ENCODE peak calls at places on chromosome 6, in six cellular contexts. Q is fibroblast of pulmonary artery; U is upper lobe of right lung; S is MM.1S; L is CD8-positive, alpha-beta memory T cell; A is cardiac muscle cell. D is an unnamed sample.

GRCh38 chr6:131655951-131656350 is 18.8 kb downstream of the ENPP3 start:
- DNase-seq in Q (no peak), U (no peak), S (no peak), L (no peak), A (no peak), D (no peak)

GRCh38 chr6:109739671-109740070 is 48.6 kb downstream of the FIG4 start:
- DNase-seq in Q (no peak), U (no peak), S (no peak), L (no peak), A (no peak), D (no peak)

GRCh38 chr6:156061465-156061864 is 605.8 kb upstream of the NOX3 start:
- DNase-seq in Q (no peak), U (no peak), S (no peak), L (no peak), A (no peak), D (no peak)

GRCh38 chr6:81634155-81634880 is 118.2 kb downstream of the TENT5A start:
- DNase-seq in Q (no peak), U (no peak), S (no peak), L (no peak), A (no peak), D (no peak)

GRCh38 chr6:113927001-113927400 is 43.9 kb downstream of the HDAC2 start:
- DNase-seq in Q (no peak), U (no peak), S (no peak), L (no peak), A (no peak), D (no peak)

GRCh38 chr6:167699141-167700036 is 127.3 kb upstream of the AFDN start:
- DNase-seq in Q (peak; percentile 76), U (peak; percentile 85), S (no peak), L (peak; percentile 21), A (peak; percentile 71), D (peak; percentile 24)

GRCh38 chr6:12718025-12718424 is 1.5 kb downstream of the PHACTR1 start:
- DNase-seq in Q (peak; percentile 55), U (no peak), S (no peak), L (no peak), A (peak; percentile 62), D (no peak)

GRCh38 chr6:51060262-51060762 is 241.6 kb downstream of the TFAP2B start:
- DNase-seq in Q (no peak), U (no peak), S (no peak), L (no peak), A (no peak), D (no peak)

GRCh38 chr6:137863126-137863996 is 3.7 kb upstream of the TNFAIP3 start:
- DNase-seq in Q (peak; percentile 83), U (no peak), S (no peak), L (no peak), A (peak; percentile 71), D (no peak)

GRCh38 chr6:149897015-149897697 is 757 bp downstream of the RAET1E start:
- DNase-seq in Q (peak; percentile 93), U (peak; percentile 76), S (no peak), L (no peak), A (peak; percentile 96), D (no peak)

GRCh38 chr6:34570066-34570833 is 14.1 kb upstream of the SPDEF start:
- DNase-seq in Q (no peak), U (no peak), S (no peak), L (no peak), A (no peak), D (no peak)

GRCh38 chr6:45822269-45822812 is 193.3 kb downstream of the CLIC5 start:
- DNase-seq in Q (no peak), U (no peak), S (no peak), L (no peak), A (no peak), D (no peak)

GRCh38 chr6:99746261-99746895 is 139.7 kb downstream of the PRDM13 start:
- DNase-seq in Q (peak; percentile 87), U (no peak), S (peak; percentile 76), L (peak; percentile 48), A (peak; percentile 85), D (peak; percentile 21)

GRCh38 chr6:70277480-70277879 is 25.4 kb downstream of the COL9A1 start:
- DNase-seq in Q (peak; percentile 61), U (no peak), S (no peak), L (no peak), A (peak; percentile 81), D (no peak)

GRCh38 chr6:130517444-130517931 is 151.7 kb downstream of the TMEM200A start:
- DNase-seq in Q (no peak), U (no peak), S (peak; percentile 92), L (no peak), A (no peak), D (no peak)

GRCh38 chr6:41411961-41412360 is 76.6 kb downstream of the NCR2 start:
- DNase-seq in Q (no peak), U (no peak), S (no peak), L (no peak), A (no peak), D (no peak)

GRCh38 chr6:37878150-37878710 is 58.7 kb downstream of the ZFAND3 start:
- DNase-seq in Q (no peak), U (no peak), S (no peak), L (no peak), A (no peak), D (no peak)

GRCh38 chr6:51099201-51099600 is 280.5 kb downstream of the TFAP2B start:
- DNase-seq in Q (no peak), U (no peak), S (no peak), L (no peak), A (no peak), D (no peak)

GRCh38 chr6:15912505-15912767 is 216.4 kb upstream of the MYLIP start:
- DNase-seq in Q (no peak), U (no peak), S (no peak), L (no peak), A (no peak), D (no peak)

GRCh38 chr6:15475261-15475660 is 187.6 kb downstream of the DTNBP1 start:
- DNase-seq in Q (no peak), U (no peak), S (peak; percentile 51), L (no peak), A (no peak), D (no peak)

GRCh38 chr6:42720739-42721138 is 1.7 kb downstream of the PRPH2 start:
- DNase-seq in Q (peak; percentile 42), U (no peak), S (no peak), L (no peak), A (peak; percentile 31), D (no peak)

GRCh38 chr6:33926451-33926850 is 122.6 kb upstream of the MLN start:
- DNase-seq in Q (no peak), U (no peak), S (peak; percentile 10), L (no peak), A (no peak), D (no peak)

GRCh38 chr6:35058041-35058675 is 83.0 kb downstream of the TCP11 start:
- DNase-seq in Q (no peak), U (no peak), S (no peak), L (no peak), A (no peak), D (no peak)

GRCh38 chr6:28907394-28907793 is 16.4 kb downstream of the TRIM27 start:
- DNase-seq in Q (peak; percentile 69), U (no peak), S (no peak), L (no peak), A (peak; percentile 68), D (no peak)

GRCh38 chr6:1027795-1028569 is 283.9 kb upstream of the FOXQ1 start:
- DNase-seq in Q (no peak), U (no peak), S (no peak), L (no peak), A (no peak), D (no peak)

GRCh38 chr6:132812255-132812732 is 2.1 kb upstream of the RPS12 start:
- DNase-seq in Q (peak; percentile 52), U (no peak), S (no peak), L (peak; percentile 39), A (peak; percentile 62), D (no peak)

GRCh38 chr6:169940554-169941290 is 189.3 kb downstream of the ERMARD start:
- DNase-seq in Q (no peak), U (no peak), S (no peak), L (no peak), A (no peak), D (no peak)

GRCh38 chr6:3813150-3813780 is 35.9 kb upstream of the FAM50B start:
- DNase-seq in Q (peak; percentile 47), U (no peak), S (no peak), L (no peak), A (peak; percentile 44), D (no peak)

GRCh38 chr6:170111141-170111664 is 179.7 kb downstream of the DLL1 start:
- DNase-seq in Q (no peak), U (no peak), S (no peak), L (no peak), A (no peak), D (no peak)

GRCh38 chr6:4778086-4778485 is 1.9 kb downstream of the CDYL start:
- DNase-seq in Q (no peak), U (no peak), S (no peak), L (no peak), A (no peak), D (no peak)

GRCh38 chr6:9140181-9140580 is 704.8 kb upstream of the SLC35B3 start:
- DNase-seq in Q (no peak), U (peak; percentile 66), S (no peak), L (no peak), A (no peak), D (no peak)

GRCh38 chr6:65295812-65296211 is 411.2 kb downstream of the EYS start:
- DNase-seq in Q (no peak), U (no peak), S (no peak), L (no peak), A (no peak), D (no peak)

GRCh38 chr6:151294561-151295101 is 54.9 kb downstream of the AKAP12 start:
- DNase-seq in Q (no peak), U (no peak), S (no peak), L (no peak), A (no peak), D (no peak)

GRCh38 chr6:132357120-132357519 is 44.2 kb downstream of the MOXD1 start:
- DNase-seq in Q (peak; percentile 72), U (no peak), S (no peak), L (no peak), A (peak; percentile 67), D (no peak)

GRCh38 chr6:32833599-32834155 is 4.9 kb downstream of the TAP2 start:
- DNase-seq in Q (no peak), U (no peak), S (no peak), L (no peak), A (no peak), D (no peak)

D was measured in CD4-positive, alpha-beta T cell.